ENCODE peak calls at places on chromosomes 16 and 17, in nine cellular contexts. F is NCI-H774; O is EL; D is GM04503; Q is T1000; P is stimulated activated CD8-positive, alpha-beta memory T cell treated with anti-CD3 and anti-CD28 coated beads, Interleukin-7, amount 100 ng/mL, for 1 hour; C is aorta; U is iris pigment epithelial cell; R is stimulated activated naive B cell treated with anti-CD40 and anti-IgM and Interleukin-4, amounts not matched to agents 10 μg/mL and 1 μg/mL and 100 μg/mL, for 72 hours. Y is an unnamed sample.

GRCh38 chr17:19613979-19614378 is 34.6 kb upstream of the ALDH3A2 start:
- DNase-seq in R (no peak), F (no peak), U (no peak), O (no peak), P (no peak), D (no peak), Q (no peak), C (no peak), Y (no peak)

GRCh38 chr17:32634167-32634566 is 147.4 kb downstream of the CDK5R1 start:
- DNase-seq in D (no peak), P (no peak), U (no peak), C (no peak), O (no peak), R (no peak), F (no peak), Q (no peak), Y (peak)

GRCh38 chr16:65917466-65917865 is 449.0 kb upstream of the CDH5 start:
- DNase-seq in U (peak), O (no peak), R (no peak), C (no peak), Q (no peak), D (no peak), F (no peak), P (no peak), Y (no peak)

GRCh38 chr16:67804853-67805542 is 1.4 kb downstream of the RANBP10 start:
- DNase-seq in O (no peak), D (no peak), R (no peak), F (no peak), U (peak), C (no peak), P (no peak), Q (no peak), Y (peak)

GRCh38 chr17:41910701-41911391 is 7.9 kb downstream of the ACLY start:
- DNase-seq in F (no peak), Q (peak), U (peak), R (no peak), O (peak), D (peak), P (no peak), C (no peak), Y (no peak)

GRCh38 chr16:26816885-26817571 is 249.7 kb upstream of the C16orf82 start:
- DNase-seq in D (no peak), R (no peak), F (no peak), U (peak), P (no peak), Q (peak), C (no peak), O (peak), Y (no peak)

GRCh38 chr16:75379911-75380847 is 53.1 kb downstream of the CFDP1 start:
- DNase-seq in C (no peak), R (peak), D (no peak), P (no peak), Q (no peak), F (no peak), U (no peak), O (no peak), Y (peak)

GRCh38 chr17:80192268-80192667 is 22.4 kb downstream of the CARD14 start:
- DNase-seq in R (no peak), P (no peak), F (no peak), D (no peak), C (no peak), O (no peak), Q (no peak), U (no peak), Y (no peak)

GRCh38 chr16:22353188-22353919 is 21.1 kb downstream of the CDR2 start:
- DNase-seq in U (peak), C (no peak), D (peak), Q (no peak), P (no peak), R (peak), F (no peak), O (peak), Y (peak)

GRCh38 chr16:10749680-10750035 is 6.0 kb downstream of the NUBP1 start:
- DNase-seq in F (no peak), Q (no peak), R (no peak), C (peak), D (no peak), P (no peak), O (peak), U (peak), Y (no peak)

GRCh38 chr17:7038025-7038862 is 2.4 kb downstream of the SLC16A13 start:
- DNase-seq in P (no peak), Q (no peak), C (no peak), D (no peak), O (no peak), U (no peak), F (no peak), R (no peak), Y (no peak)

GRCh38 chr16:66295191-66295590 is 71.3 kb upstream of the CDH5 start:
- DNase-seq in U (no peak), C (no peak), O (no peak), P (no peak), R (no peak), Q (no peak), D (no peak), F (no peak), Y (no peak)

GRCh38 chr16:58339452-58339938 is 44.7 kb upstream of the PRSS54 start:
- DNase-seq in U (no peak), F (no peak), Q (no peak), O (peak), C (no peak), P (no peak), D (no peak), R (no peak), Y (no peak)

GRCh38 chr17:44581868-44582267 is 24.6 kb downstream of the FZD2 start:
- DNase-seq in R (no peak), D (no peak), O (no peak), F (peak), Q (no peak), C (peak), P (no peak), U (no peak), Y (peak)

GRCh38 chr17:41377546-41377945 is 4.6 kb downstream of the KRT34 start:
- DNase-seq in C (no peak), O (peak), D (no peak), F (no peak), Q (no peak), U (peak), P (no peak), R (no peak), Y (no peak)

GRCh38 chr16:70746040-70746707 is 54.8 kb downstream of the VAC14 start:
- DNase-seq in C (peak), D (peak), P (no peak), U (peak), Q (peak), O (peak), R (no peak), F (no peak), Y (no peak)

GRCh38 chr17:27654136-27654535 is 23.1 kb downstream of the LGALS9 start:
- DNase-seq in Q (no peak), P (no peak), O (no peak), U (no peak), F (no peak), R (no peak), C (no peak), D (no peak), Y (no peak)

GRCh38 chr17:39009471-39010085 is 42.4 kb upstream of the FBXO47 start:
- DNase-seq in P (no peak), U (no peak), F (no peak), Q (no peak), R (no peak), D (no peak), O (no peak), C (no peak), Y (no peak)

GRCh38 chr16:69190046-69190588 is 3.2 kb downstream of the SNTB2 start:
- DNase-seq in R (no peak), U (no peak), D (no peak), P (no peak), Q (no peak), O (no peak), F (no peak), C (no peak), Y (no peak)

GRCh38 chr16:46691720-46692119 is 2.3 kb downstream of the ORC6 start:
- DNase-seq in P (no peak), D (no peak), C (no peak), U (peak), R (no peak), O (no peak), F (no peak), Q (no peak), Y (peak)

GRCh38 chr16:85172465-85173071 is 60.3 kb upstream of the CIBAR2 start:
- DNase-seq in Q (no peak), D (no peak), P (no peak), U (peak), R (no peak), O (peak), F (no peak), C (peak), Y (peak)